ENCODE peak calls at places on chromosomes 16 and 17, in seven cellular contexts. Z is GM03348; A is SW480; R is activated CD4-positive, alpha-beta T cell treated with anti-CD3 and anti-CD28 coated beads, Interleukin-2, amount 50 U/mL, for 1 hour; D is heart left ventricle; K is CD8-positive, alpha-beta memory T cell; U is heart right ventricle. W is an unnamed sample.

GRCh38 chr17:75927286-75927922 is 13.4 kb downstream of the FBF1 start:
- DNase-seq in K (no peak), U (no peak), A (peak), D (no peak), Z (peak), R (no peak), W (no peak)

GRCh38 chr16:57621521-57622268 is 6.7 kb upstream of the ADGRG1 start:
- DNase-seq in U (no peak), K (no peak), A (peak), Z (no peak), R (no peak), D (no peak), W (no peak)

GRCh38 chr17:68812876-68813584 is 142.2 kb downstream of the ABCA8 start:
- DNase-seq in U (no peak), Z (peak), K (no peak), R (no peak), D (no peak), A (no peak), W (no peak)

GRCh38 chr16:74035816-74036215 is 260.8 kb upstream of the PSMD7 start:
- DNase-seq in A (peak), K (no peak), U (no peak), D (no peak), R (no peak), Z (peak), W (no peak)

GRCh38 chr17:15914400-15915165 is 30.3 kb upstream of the ADORA2B start:
- DNase-seq in K (no peak), D (no peak), R (no peak), U (no peak), A (no peak), Z (no peak), W (no peak)

GRCh38 chr16:67910162-67910561 is 17.1 kb downstream of the PSKH1 start:
- DNase-seq in A (no peak), D (no peak), K (no peak), R (no peak), U (no peak), Z (peak), W (no peak)

GRCh38 chr16:57479422-57480126 is 6.7 kb downstream of the DOK4 start:
- DNase-seq in D (peak), K (no peak), Z (peak), A (peak), U (peak), R (no peak), W (no peak)

GRCh38 chr17:78269893-78270490 is 38.6 kb downstream of the TMEM235 start:
- DNase-seq in Z (no peak), K (no peak), D (no peak), R (no peak), A (no peak), U (no peak), W (no peak)

GRCh38 chr16:7313170-7313569 is 19.5 kb upstream of the RBFOX1 start:
- DNase-seq in D (no peak), K (no peak), Z (no peak), U (no peak), A (peak), R (no peak), W (no peak)

GRCh38 chr17:37650419-37651003 is 7.3 kb upstream of the DDX52 start:
- DNase-seq in U (peak), K (no peak), R (no peak), Z (peak), D (no peak), A (peak), W (no peak)

GRCh38 chr17:43891851-43892671 is 15.3 kb downstream of the MPP2 start:
- DNase-seq in K (no peak), R (no peak), A (no peak), U (no peak), Z (peak), D (no peak), W (no peak)

GRCh38 chr16:83954577-83955016 is 1.6 kb downstream of the OSGIN1 start:
- DNase-seq in Z (peak), U (peak), R (no peak), A (peak), D (peak), K (no peak), W (no peak)

GRCh38 chr17:28950752-28951427 is 428 bp downstream of the PHF12 start:
- DNase-seq in U (no peak), Z (no peak), R (no peak), D (no peak), K (no peak), A (no peak), W (no peak)

GRCh38 chr16:22694887-22695382 is 119.0 kb upstream of the HS3ST2 start:
- DNase-seq in U (peak), Z (peak), A (no peak), R (no peak), K (no peak), D (no peak), W (no peak)

GRCh38 chr16:89067677-89068076 is 26.0 kb upstream of the ACSF3 start:
- DNase-seq in D (no peak), U (no peak), Z (no peak), A (no peak), K (no peak), R (no peak), W (no peak)

GRCh38 chr16:82368041-82368440 is 198.0 kb upstream of the MPHOSPH6 start:
- DNase-seq in U (peak), D (peak), A (peak), R (no peak), K (peak), Z (peak), W (no peak)

GRCh38 chr16:59369523-59369922 is 635.4 kb upstream of the GOT2 start:
- DNase-seq in A (no peak), D (no peak), Z (no peak), U (no peak), K (no peak), R (no peak), W (no peak)

GRCh38 chr16:80466024-80466986 is 74.5 kb upstream of the DYNLRB2 start:
- DNase-seq in K (peak), A (peak), Z (peak), R (peak), D (peak), U (peak), W (peak)

GRCh38 chr17:82767041-82767754 is 15.3 kb downstream of the TBCD start:
- DNase-seq in D (peak), U (peak), Z (peak), R (peak), K (no peak), A (no peak), W (no peak)

W was measured in activated T-helper 2 cell treated with anti-CD3 and anti-CD28 coated beads, Interferon-gamma antibody, Interleukin-2, Interleukin-4, amounts not matched to agents 10 μg/mL and 5 μg/mL and 100 μg/mL, durations not matched to agents 14 hours and 24 hours and 36 hours.